ENCODE peak calls at places on chromosomes 16 and 17, in four cellular contexts. Y is tibial nerve, T is body of pancreas, A is uterus. W is an unnamed sample.
A peak's percentile ranks its signal among the peaks of the same experiment; 100 is the strongest.

GRCh38 chr16:30875881-30876791 is 17.7 kb downstream of the BCL7C start:
- DNase-seq in T (no peak), Y (no peak), A (no peak), W (peak; percentile 24)

GRCh38 chr16:88988980-88989791 is 12.2 kb upstream of the CBFA2T3 start:
- DNase-seq in T (no peak), Y (no peak), A (no peak), W (no peak)

GRCh38 chr17:4477286-4477791 is 21.3 kb upstream of the SPNS2 start:
- DNase-seq in A (no peak), Y (no peak), T (no peak), W (no peak)

GRCh38 chr17:3794890-3795757 is 5.9 kb downstream of the ITGAE start:
- DNase-seq in Y (no peak), A (no peak), T (no peak), W (no peak)

GRCh38 chr17:74453665-74454196 is 12.7 kb upstream of the CD300A start:
- DNase-seq in A (no peak), T (no peak), Y (no peak), W (peak; percentile 93)

GRCh38 chr16:57264950-57265371 is 19.5 kb downstream of the PLLP start:
- DNase-seq in T (peak; percentile 91), A (no peak), Y (no peak), W (no peak)

GRCh38 chr16:15966420-15967222 is 17.2 kb downstream of the ABCC1 start:
- DNase-seq in Y (no peak), T (no peak), A (no peak), W (no peak)

GRCh38 chr17:80729016-80729415 is 184.4 kb downstream of the RPTOR start:
- DNase-seq in Y (no peak), A (no peak), T (no peak), W (no peak)

GRCh38 chr16:3094289-3095027 is 4.6 kb downstream of the ZSCAN10 start:
- DNase-seq in A (no peak), Y (no peak), T (peak; percentile 63), W (peak; percentile 63)

GRCh38 chr17:49204521-49204920 is 5.9 kb downstream of the GNGT2 start:
- DNase-seq in A (no peak), T (no peak), Y (no peak), W (no peak)

GRCh38 chr17:48603959-48604769 is 622 bp downstream of the HOXB6 start:
- DNase-seq in A (no peak), Y (no peak), T (no peak), W (no peak)

GRCh38 chr16:87657621-87658192 is 55.4 kb downstream of the JPH3 start:
- DNase-seq in Y (no peak), T (no peak), A (no peak), W (peak; percentile 10)

GRCh38 chr16:14405611-14406537 is 224.2 kb downstream of the PARN start:
- DNase-seq in A (no peak), T (no peak), Y (no peak), W (no peak)

GRCh38 chr16:8739151-8739550 is 58.3 kb downstream of the TMEM186 start:
- DNase-seq in Y (no peak), A (no peak), T (no peak), W (no peak)

GRCh38 chr16:8733849-8734540 is 59.6 kb downstream of the ABAT start:
- DNase-seq in T (no peak), A (no peak), Y (no peak), W (no peak)

GRCh38 chr16:8736123-8736680 is 61.2 kb downstream of the TMEM186 start:
- DNase-seq in Y (no peak), A (no peak), T (peak; percentile 41), W (no peak)

GRCh38 chr16:8739989-8740704 is 57.3 kb downstream of the TMEM186 start:
- DNase-seq in Y (no peak), T (peak; percentile 28), A (no peak), W (no peak)

DNA sequence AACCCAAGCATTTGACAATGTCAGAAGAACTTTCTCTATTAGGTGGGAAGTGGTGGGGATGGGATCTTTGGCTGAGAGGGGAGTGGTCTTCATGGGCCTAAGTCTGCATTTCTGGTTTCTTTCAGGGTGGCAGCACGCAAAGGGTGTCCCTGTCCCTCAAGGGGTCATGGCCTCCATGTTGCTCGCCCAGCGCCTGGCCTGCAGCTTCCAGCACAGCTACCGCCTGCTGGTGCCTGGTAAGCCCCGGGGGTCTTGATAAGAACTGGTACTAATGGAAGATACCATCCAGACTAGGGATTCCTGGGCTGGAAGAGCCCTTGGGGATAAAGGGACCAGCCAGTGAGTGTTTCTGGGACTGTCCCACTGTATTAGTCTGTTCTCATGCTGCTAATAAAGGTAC is 61.2 kb downstream of the ABAT start:
- DNase-seq in A (no peak), T (no peak), Y (no peak), W (no peak)
- H3K36me3 ChIP-seq in A (no peaks in the 10 kb centered on the region), T (no peaks in the 10 kb centered on the region), Y (peaks cover 20% of the 10 kb centered on the region), W (no peaks in the 10 kb centered on the region)

GRCh38 chr17:1985686-1986085 is 39.4 kb downstream of the RTN4RL1 start:
- DNase-seq in Y (no peak), A (no peak), T (no peak), W (no peak)

GRCh38 chr17:1986783-1987451 is 38.2 kb downstream of the RTN4RL1 start:
- DNase-seq in A (no peak), Y (no peak), T (no peak), W (no peak)

GRCh38 chr17:1980665-1981250 is 44.4 kb downstream of the RTN4RL1 start:
- DNase-seq in A (no peak), Y (no peak), T (no peak), W (no peak)

GRCh38 chr17:1989135-1989534 is 36.0 kb downstream of the RTN4RL1 start:
- DNase-seq in A (peak; percentile 43), T (no peak), Y (peak; percentile 18), W (peak; percentile 78)

GRCh38 chr17:1985093-1985492 is 40.0 kb downstream of the RTN4RL1 start:
- DNase-seq in T (no peak), Y (no peak), A (no peak), W (no peak)
- H3K4me3 ChIP-seq in T (no peak overlapping the region), Y (no peak overlapping the region), A (no peak overlapping the region), W (no peak overlapping the region)

GRCh38 chr16:58937661-58938060 is 203.5 kb upstream of the GOT2 start:
- DNase-seq in T (no peak), A (no peak), Y (no peak), W (no peak)
- TF ChIP-seq CTCF in T (no peak), A (no peak), Y (no peak), W (no peak)

DNA sequence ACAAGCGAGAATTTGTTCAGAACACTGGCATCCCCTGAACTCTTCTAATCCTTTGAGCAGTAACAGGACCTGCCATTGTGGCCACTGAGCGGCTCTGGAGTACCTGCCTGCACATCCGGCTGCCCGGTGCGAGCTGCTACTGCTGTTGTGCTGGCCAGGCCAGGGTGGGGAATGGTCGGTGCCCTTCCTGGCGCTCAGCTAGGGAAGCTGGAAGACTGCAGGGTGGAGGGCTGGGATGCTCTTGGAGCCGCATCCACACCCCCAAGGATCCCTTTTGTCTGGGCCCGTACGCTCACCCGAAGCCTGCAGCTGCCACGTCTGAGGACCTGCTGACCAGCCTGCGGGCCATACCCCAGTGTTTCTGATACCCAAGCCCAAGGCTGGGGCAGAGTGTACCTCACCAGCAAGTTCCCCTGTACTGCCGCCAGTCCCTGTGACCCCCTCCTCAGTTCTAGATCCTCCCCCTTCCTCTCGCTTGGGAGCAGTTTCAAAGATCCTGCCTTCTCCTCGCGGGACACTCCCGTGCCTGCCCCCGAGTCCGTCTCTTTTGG is 49.7 kb downstream of the PGS1 start:
- DNase-seq in A (no peak), T (no peak), Y (no peak), W (no peak)
- H3K36me3 ChIP-seq in A (no peaks in the 10 kb centered on the region), T (no peaks in the 10 kb centered on the region), Y (peaks cover 68% of the 10 kb centered on the region), W (peaks cover 7% of the 10 kb centered on the region)

GRCh38 chr16:85750021-85750826 is 672 bp downstream of the C16orf74 start:
- DNase-seq in Y (no peak), A (peak; percentile 40), T (no peak), W (peak; percentile 70)
- H3K4me3 ChIP-seq in Y (peak overlapping the region; percentile 38), A (peak overlapping the region; percentile 7), T (no peak overlapping the region), W (peak overlapping the region; percentile 51)

GRCh38 chr16:4378202-4378666 is 6.6 kb downstream of the VASN start:
- DNase-seq in Y (no peak), A (no peak), T (no peak), W (no peak)

GRCh38 chr16:4376820-4377572 is 5.3 kb downstream of the VASN start:
- DNase-seq in T (no peak), Y (no peak), A (no peak), W (no peak)

GRCh38 chr16:4379001-4379688 is 7.5 kb downstream of the VASN start:
- DNase-seq in A (no peak), Y (no peak), T (no peak), W (no peak)

GRCh38 chr16:4376126-4376819 is 4.6 kb downstream of the VASN start:
- DNase-seq in T (peak; percentile 90), A (peak; percentile 97), Y (peak; percentile 86), W (peak; percentile 92)

GRCh38 chr16:4377573-4378146 is 6.0 kb downstream of the VASN start:
- DNase-seq in Y (no peak), A (no peak), T (no peak), W (no peak)
- TF ChIP-seq CTCF in Y (no peak), A (no peak), T (no peak), W (peak; percentile 4)

GRCh38 chr16:11794447-11794846 is 2.6 kb downstream of the ZC3H7A start:
- DNase-seq in Y (no peak), T (no peak), A (no peak), W (no peak)
- H3K36me3 ChIP-seq in Y (peaks cover 11% of the 10 kb centered on the region), T (no peaks in the 10 kb centered on the region), A (no peaks in the 10 kb centered on the region), W (no peaks in the 10 kb centered on the region)